ENCODE peak calls at places on chromosomes 13 and 19, in four cellular contexts. P, C, I and N are unnamed samples.

GRCh38 chr13:77509221-77509620 is 26.3 kb upstream of the SCEL start:
- DNase-seq in P (peak), C (no peak), I (no peak), N (no peak)

GRCh38 chr19:30686911-30687566 is 314.9 kb downstream of the ZNF536 start:
- DNase-seq in C (no peak), P (peak), I (no peak), N (no peak)

GRCh38 chr13:108917581-108917980 is 288.2 kb downstream of the MYO16 start:
- DNase-seq in P (no peak), C (no peak), I (no peak), N (no peak)

GRCh38 chr19:17475541-17476115 is 5.3 kb downstream of the SLC27A1 start:
- DNase-seq in P (no peak), I (peak), C (peak), N (no peak)

GRCh38 chr19:45262570-45262969 is 11.5 kb downstream of the MARK4 start:
- DNase-seq in I (no peak), C (no peak), P (no peak), N (no peak)

GRCh38 chr19:17762505-17763229 is 11.4 kb downstream of the FCHO1 start:
- DNase-seq in I (peak), P (peak), C (peak), N (peak)

GRCh38 chr19:41944336-41944735 is 14.8 kb downstream of the RABAC1 start:
- DNase-seq in C (no peak), P (no peak), I (no peak), N (no peak)

GRCh38 chr13:21694831-21695230 is 24.0 kb downstream of the FGF9 start:
- DNase-seq in I (no peak), P (no peak), C (no peak), N (no peak)

GRCh38 chr13:93235258-93236015 is 8.8 kb downstream of the GPC6 start:
- DNase-seq in P (peak), C (no peak), I (no peak), N (no peak)

GRCh38 chr19:17424743-17425365 is 5.0 kb downstream of the MVB12A start:
- DNase-seq in I (peak), P (peak), C (no peak), N (peak)

GRCh38 chr19:1822210-1822609 is 10.1 kb upstream of the ATP8B3 start:
- DNase-seq in P (no peak), I (peak), C (no peak), N (no peak)

GRCh38 chr13:92187378-92187989 is 789.1 kb downstream of the GPC5 start:
- DNase-seq in C (no peak), I (no peak), P (peak), N (peak)

GRCh38 chr19:31127132-31127967 is 221.9 kb downstream of the TSHZ3 start:
- DNase-seq in C (peak), I (no peak), P (peak), N (peak)

GRCh38 chr19:38713227-38713649 is 31.0 kb downstream of the CAPN12 start:
- DNase-seq in C (peak), P (no peak), I (peak), N (peak)

GRCh38 chr19:32035611-32036010 is 309.8 kb upstream of the ZNF507 start:
- DNase-seq in P (no peak), I (no peak), C (no peak), N (no peak)

GRCh38 chr19:18776288-18776594 is 14.9 kb downstream of the COMP start:
- DNase-seq in P (no peak), C (no peak), I (no peak), N (no peak)
- TF ChIP-seq CTCF in P (no peak), C (no peak), I (no peak), N (no peak)

GRCh38 chr13:67070306-67070705 is 159.8 kb downstream of the PCDH9 start:
- DNase-seq in P (no peak), C (no peak), I (no peak), N (no peak)
- H3K27ac ChIP-seq in P (no peak), C (no peak), I (no peak), N (no peak)

GRCh38 chr13:89361909-89362308 is 1690.7 kb downstream of the SLITRK5 start:
- DNase-seq in P (peak), I (no peak), C (no peak), N (no peak)
- TF ChIP-seq CTCF in P (peak), I (no peak), C (no peak), N (no peak)

DNA sequence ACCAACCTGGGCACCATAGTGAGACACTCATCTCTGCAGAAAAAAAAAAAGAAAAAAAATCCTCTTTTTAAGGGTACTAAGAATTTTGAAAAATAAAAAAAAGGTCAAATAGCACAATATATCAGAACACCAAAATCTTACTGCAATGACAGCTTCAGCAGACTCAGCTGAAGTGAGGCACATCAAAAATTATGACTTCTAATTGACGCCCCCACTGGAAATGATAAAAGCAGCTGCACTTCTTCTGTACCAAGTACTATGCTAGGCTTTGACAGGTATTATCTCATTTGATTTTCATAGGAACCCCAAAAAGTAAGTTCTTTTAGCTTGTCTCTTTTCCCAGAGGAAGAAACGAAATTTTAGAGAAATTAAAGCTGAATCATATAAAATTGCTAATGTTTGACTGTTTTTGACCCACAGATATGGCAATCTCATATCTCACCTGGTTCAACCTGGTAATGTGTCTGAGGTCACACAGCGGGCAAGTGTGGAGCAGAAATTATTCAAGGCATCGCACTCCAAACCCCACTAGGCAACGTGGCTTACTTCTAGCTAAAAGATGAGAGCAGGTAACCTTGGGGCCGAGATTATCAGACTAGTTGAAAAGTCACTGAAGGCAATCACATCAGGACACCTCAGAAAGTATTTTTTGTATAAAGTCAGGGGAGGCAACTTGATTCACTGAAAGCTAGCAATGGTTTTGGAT is 78.1 kb downstream of the TNFSF11 start:
- DNase-seq in C (no peak), P (no peak), I (no peak), N (no peak)
- H3K27ac ChIP-seq in C (no peak), P (no peak), I (no peak), N (no peak)

GRCh38 chr19:4693471-4694121 is 23.5 kb upstream of the MYDGF start:
- DNase-seq in P (no peak), C (no peak), I (no peak), N (no peak)
- TF ChIP-seq CTCF in P (no peak), C (no peak), I (no peak), N (no peak)

GRCh38 chr13:99996177-99996705 is 14.7 kb downstream of the ZIC2 start:
- DNase-seq in P (peak), I (no peak), C (no peak), N (no peak)
- H3K27ac ChIP-seq in P (peak), I (no peak), C (no peak), N (no peak)

GRCh38 chr19:12821761-12822160 is 12.6 kb downstream of the RTBDN start:
- DNase-seq in P (no peak), C (no peak), I (no peak), N (no peak)

GRCh38 chr19:12828494-12828893 is 5.9 kb downstream of the RTBDN start:
- DNase-seq in C (peak), P (peak), I (no peak), N (peak)

DNA sequence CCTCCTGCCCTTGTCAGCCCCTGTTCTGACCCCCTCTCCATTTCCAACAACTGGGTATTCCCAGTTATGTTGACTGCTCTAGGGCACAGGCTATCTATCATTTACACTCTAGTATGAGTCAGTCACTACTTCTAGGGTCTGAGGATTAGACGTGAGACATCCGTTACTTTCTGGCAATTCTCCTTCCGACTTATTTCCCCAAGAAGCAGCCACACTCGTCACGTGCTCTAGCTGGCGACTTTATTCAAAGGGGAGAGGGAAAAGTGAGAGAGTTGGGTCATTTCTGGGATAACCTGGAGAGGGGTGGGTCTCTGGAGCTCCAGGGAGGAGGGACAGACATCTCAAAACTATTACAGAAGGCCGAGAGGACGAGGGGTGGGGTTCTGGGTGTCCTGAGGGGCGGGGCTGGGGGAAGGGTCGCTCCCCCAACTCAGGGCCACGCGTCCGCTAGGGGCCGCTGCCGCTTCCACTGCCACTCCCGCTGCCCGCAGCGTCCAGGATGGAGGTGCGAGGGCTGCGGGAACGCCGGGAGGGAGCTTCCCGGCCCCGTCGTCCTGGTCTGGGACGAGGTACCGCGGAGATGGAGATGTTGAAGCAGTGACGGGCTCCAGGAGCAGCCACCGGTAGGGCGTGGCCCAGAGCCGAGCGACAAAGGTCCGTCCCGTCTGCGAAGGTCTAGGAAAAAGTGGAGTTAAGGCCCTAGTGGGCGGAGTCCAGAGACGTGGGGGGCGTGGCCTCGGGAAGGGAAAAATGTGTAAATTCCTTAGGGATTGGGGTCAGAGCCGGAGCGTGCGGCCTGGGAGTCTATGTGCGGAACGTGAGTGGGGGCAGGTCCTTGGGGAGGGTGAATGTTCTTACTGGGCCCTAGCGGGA is 8.9 kb downstream of the RTBDN start:
- DNase-seq in I (no peak), C (no peak), P (peak), N (no peak)
- TF ChIP-seq CTCF in I (no peak), C (no peak), P (peak), N (no peak)

GRCh38 chr13:45335397-45336024 is 5.5 kb downstream of the TPT1 start:
- DNase-seq in C (no peak), I (no peak), P (no peak), N (no peak)

GRCh38 chr13:45333973-45334922 is 6.7 kb downstream of the TPT1 start:
- DNase-seq in P (no peak), C (no peak), I (no peak), N (no peak)

GRCh38 chr13:45337803-45338202 is 3.2 kb downstream of the TPT1 start:
- DNase-seq in C (no peak), I (no peak), P (no peak), N (no peak)

GRCh38 chr13:45337395-45337794 is 3.6 kb downstream of the TPT1 start:
- DNase-seq in I (no peak), P (no peak), C (no peak), N (no peak)

GRCh38 chr13:45336025-45336800 is 4.8 kb downstream of the TPT1 start:
- DNase-seq in P (no peak), C (no peak), I (no peak), N (no peak)
- H3K27ac ChIP-seq in P (peak), C (no peak), I (no peak), N (no peak)